ENCODE peak calls at places on chromosomes 4 and X, in nine cellular contexts. One of them, this sample, is unnamed.

GRCh38 chr4:47705326-47705981 is 132.4 kb downstream of the CORIN start:
- DNase-seq in mesenchymal stem cell: peak; percentile 22
- DNase-seq in H9: no peak
- DNase-seq in mammary epithelial cell: no peak
- DNase-seq in hepatocyte: peak; percentile 20
- DNase-seq in neuronal stem cell: no peak
- DNase-seq in GM23338: peak; percentile 53
- DNase-seq in PC-3: peak; percentile 35
- DNase-seq in mesendoderm: peak; percentile 47
- DNase-seq in this sample: peak; percentile 46

GRCh38 chr4:183284965-183285364 is 35.1 kb downstream of the CLDN22 start:
- DNase-seq in mesenchymal stem cell: peak; percentile 71
- DNase-seq in H9: no peak
- DNase-seq in mammary epithelial cell: no peak
- DNase-seq in hepatocyte: no peak
- DNase-seq in neuronal stem cell: no peak
- DNase-seq in GM23338: no peak
- DNase-seq in PC-3: peak; percentile 48
- DNase-seq in mesendoderm: no peak
- DNase-seq in this sample: no peak

GRCh38 chr4:143728171-143728570 is 27.7 kb upstream of the FREM3 start:
- DNase-seq in mesenchymal stem cell: no peak
- DNase-seq in H9: no peak
- DNase-seq in mammary epithelial cell: no peak
- DNase-seq in hepatocyte: no peak
- DNase-seq in neuronal stem cell: no peak
- DNase-seq in GM23338: no peak
- DNase-seq in PC-3: no peak
- DNase-seq in mesendoderm: no peak
- DNase-seq in this sample: no peak

GRCh38 chrX:69808375-69808774 is 192.5 kb downstream of the EDA start:
- DNase-seq in mesenchymal stem cell: no peak
- DNase-seq in H9: no peak
- DNase-seq in mammary epithelial cell: no peak
- DNase-seq in hepatocyte: no peak
- DNase-seq in neuronal stem cell: no peak
- DNase-seq in GM23338: no peak
- DNase-seq in PC-3: no peak
- DNase-seq in mesendoderm: no peak
- DNase-seq in this sample: no peak

GRCh38 chrX:83759872-83760271 is 101.1 kb upstream of the CYLC1 start:
- DNase-seq in mesenchymal stem cell: no peak
- DNase-seq in H9: no peak
- DNase-seq in mammary epithelial cell: no peak
- DNase-seq in hepatocyte: peak; percentile 8
- DNase-seq in neuronal stem cell: peak; percentile 23
- DNase-seq in GM23338: peak; percentile 27
- DNase-seq in PC-3: peak; percentile 36
- DNase-seq in mesendoderm: peak; percentile 21
- DNase-seq in this sample: peak; percentile 2

GRCh38 chrX:109952050-109952449 is 50.9 kb upstream of the TMEM164 start:
- DNase-seq in mesenchymal stem cell: no peak
- DNase-seq in H9: no peak
- DNase-seq in mammary epithelial cell: peak; percentile 34
- DNase-seq in hepatocyte: no peak
- DNase-seq in neuronal stem cell: no peak
- DNase-seq in GM23338: no peak
- DNase-seq in PC-3: peak; percentile 88
- DNase-seq in mesendoderm: peak; percentile 1
- DNase-seq in this sample: no peak

GRCh38 chr4:189784651-189785050 is 156.0 kb upstream of the FRG1 start:
- DNase-seq in mesenchymal stem cell: no peak
- DNase-seq in H9: no peak
- DNase-seq in mammary epithelial cell: no peak
- DNase-seq in hepatocyte: no peak
- DNase-seq in neuronal stem cell: no peak
- DNase-seq in GM23338: no peak
- DNase-seq in PC-3: no peak
- DNase-seq in mesendoderm: no peak
- DNase-seq in this sample: no peak

GRCh38 chr4:184265566-184266351 is 48.1 kb upstream of the ENPP6 start:
- DNase-seq in mesenchymal stem cell: peak; percentile 34
- DNase-seq in H9: no peak
- DNase-seq in mammary epithelial cell: peak; percentile 26
- DNase-seq in hepatocyte: no peak
- DNase-seq in neuronal stem cell: no peak
- DNase-seq in GM23338: no peak
- DNase-seq in PC-3: peak; percentile 49
- DNase-seq in mesendoderm: peak; percentile 76
- DNase-seq in this sample: no peak

GRCh38 chr4:186150926-186151325 is 40.4 kb upstream of the CYP4V2 start:
- DNase-seq in mesenchymal stem cell: no peak
- DNase-seq in H9: no peak
- DNase-seq in mammary epithelial cell: no peak
- DNase-seq in hepatocyte: no peak
- DNase-seq in neuronal stem cell: no peak
- DNase-seq in GM23338: no peak
- DNase-seq in PC-3: no peak
- DNase-seq in mesendoderm: no peak
- DNase-seq in this sample: no peak

GRCh38 chrX:39693298-39693697 is 404.5 kb downstream of the BCOR start:
- DNase-seq in mesenchymal stem cell: no peak
- DNase-seq in H9: no peak
- DNase-seq in mammary epithelial cell: no peak
- DNase-seq in hepatocyte: peak; percentile 62
- DNase-seq in neuronal stem cell: no peak
- DNase-seq in GM23338: peak; percentile 25
- DNase-seq in PC-3: no peak
- DNase-seq in mesendoderm: peak; percentile 70
- DNase-seq in this sample: peak; percentile 37

GRCh38 chr4:95676190-95676589 is 127.4 kb upstream of the UNC5C start:
- DNase-seq in mesenchymal stem cell: no peak
- DNase-seq in H9: no peak
- DNase-seq in mammary epithelial cell: peak; percentile 45
- DNase-seq in hepatocyte: no peak
- DNase-seq in neuronal stem cell: no peak
- DNase-seq in GM23338: no peak
- DNase-seq in PC-3: peak; percentile 18
- DNase-seq in mesendoderm: no peak
- DNase-seq in this sample: no peak

GRCh38 chr4:11471613-11472012 is 42.9 kb upstream of the HS3ST1 start:
- DNase-seq in mesenchymal stem cell: no peak
- DNase-seq in H9: no peak
- DNase-seq in mammary epithelial cell: no peak
- DNase-seq in hepatocyte: no peak
- DNase-seq in neuronal stem cell: no peak
- DNase-seq in GM23338: no peak
- DNase-seq in PC-3: no peak
- DNase-seq in mesendoderm: no peak
- DNase-seq in this sample: no peak

DNA sequence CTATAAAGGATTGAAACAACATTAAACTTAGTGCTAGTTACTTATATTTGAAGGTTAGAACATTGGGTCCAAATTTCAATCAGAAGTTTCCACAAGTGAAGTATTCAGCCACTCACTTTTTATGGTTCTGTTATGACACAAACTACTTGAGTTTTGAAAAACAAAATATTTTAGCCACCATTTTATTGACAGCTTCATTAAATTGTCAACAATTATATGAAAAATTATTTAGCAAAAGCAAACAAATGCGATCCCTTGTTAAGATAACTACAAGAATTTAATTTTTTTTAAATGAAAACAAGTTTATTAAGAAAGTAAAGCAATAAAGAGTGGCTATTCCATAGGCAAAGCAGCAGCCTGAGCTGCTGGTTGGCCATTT is 3.1 kb downstream of the CXCL2 start:
- DNase-seq in mesenchymal stem cell: peak; percentile 33
- DNase-seq in H9: no peak
- DNase-seq in mammary epithelial cell: no peak
- DNase-seq in hepatocyte: no peak
- DNase-seq in neuronal stem cell: no peak
- DNase-seq in GM23338: no peak
- DNase-seq in PC-3: no peak
- DNase-seq in mesendoderm: no peak
- DNase-seq in this sample: no peak
- H3K4me2 ChIP-seq in mesenchymal stem cell: no peak overlapping the region
- H3K4me2 ChIP-seq in H9: no peak overlapping the region
- H3K4me2 ChIP-seq in mammary epithelial cell: no peak overlapping the region
- H3K4me2 ChIP-seq in hepatocyte: no peak overlapping the region
- H3K4me2 ChIP-seq in neuronal stem cell: no peak overlapping the region
- H3K4me2 ChIP-seq in GM23338: no peak overlapping the region
- H3K4me2 ChIP-seq in PC-3: no peak overlapping the region
- H3K4me2 ChIP-seq in mesendoderm: no peak overlapping the region
- H3K4me2 ChIP-seq in this sample: no peak overlapping the region

GRCh38 chr4:137735561-137736104 is 203.3 kb upstream of the PCDH18 start:
- DNase-seq in mesenchymal stem cell: peak; percentile 6
- DNase-seq in H9: no peak
- DNase-seq in mammary epithelial cell: no peak
- DNase-seq in hepatocyte: no peak
- DNase-seq in neuronal stem cell: no peak
- DNase-seq in GM23338: no peak
- DNase-seq in PC-3: no peak
- DNase-seq in mesendoderm: no peak
- DNase-seq in this sample: no peak

GRCh38 chr4:137739391-137739790 is 207.1 kb upstream of the PCDH18 start:
- DNase-seq in mesenchymal stem cell: peak; percentile 19
- DNase-seq in H9: no peak
- DNase-seq in mammary epithelial cell: no peak
- DNase-seq in hepatocyte: no peak
- DNase-seq in neuronal stem cell: no peak
- DNase-seq in GM23338: peak; percentile 25
- DNase-seq in PC-3: no peak
- DNase-seq in mesendoderm: peak; percentile 23
- DNase-seq in this sample: no peak

GRCh38 chr4:137740192-137740591 is 207.9 kb upstream of the PCDH18 start:
- DNase-seq in mesenchymal stem cell: peak; percentile 39
- DNase-seq in H9: no peak
- DNase-seq in mammary epithelial cell: no peak
- DNase-seq in hepatocyte: no peak
- DNase-seq in neuronal stem cell: no peak
- DNase-seq in GM23338: no peak
- DNase-seq in PC-3: no peak
- DNase-seq in mesendoderm: no peak
- DNase-seq in this sample: no peak

DNA sequence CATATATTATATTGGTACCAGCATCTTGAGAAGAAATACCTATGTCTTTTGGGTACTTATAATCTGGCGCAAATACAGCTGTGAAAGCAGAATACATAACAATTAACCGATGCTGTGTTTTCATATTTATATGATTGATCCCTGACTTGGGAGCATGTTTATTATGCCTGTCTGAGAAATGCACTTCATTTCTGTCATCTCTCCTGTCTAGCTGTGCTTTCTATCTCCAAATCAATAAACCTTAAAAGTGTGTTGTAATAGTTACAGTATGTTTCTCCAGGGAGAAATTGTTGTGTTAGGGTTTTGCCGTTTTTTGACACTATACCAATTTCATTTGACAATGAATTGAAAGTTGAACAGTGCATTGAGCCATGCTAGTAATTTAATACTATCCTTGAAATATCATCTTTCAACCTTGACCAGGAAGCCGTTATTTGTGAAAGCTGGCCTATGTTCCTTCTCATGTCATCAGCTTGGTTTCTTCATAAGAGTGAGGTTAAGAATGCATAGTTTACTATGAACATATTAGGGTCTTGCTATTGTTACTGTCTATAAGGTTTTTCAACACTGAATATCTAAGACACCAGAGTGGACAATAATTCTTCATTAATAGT is 206.2 kb upstream of the PCDH18 start:
- DNase-seq in mesenchymal stem cell: no peak
- DNase-seq in H9: no peak
- DNase-seq in mammary epithelial cell: no peak
- DNase-seq in hepatocyte: no peak
- DNase-seq in neuronal stem cell: no peak
- DNase-seq in GM23338: no peak
- DNase-seq in PC-3: no peak
- DNase-seq in mesendoderm: no peak
- DNase-seq in this sample: no peak
- H3K4me2 ChIP-seq in mesenchymal stem cell: no peak overlapping the region
- H3K4me2 ChIP-seq in H9: no peak overlapping the region
- H3K4me2 ChIP-seq in mammary epithelial cell: no peak overlapping the region
- H3K4me2 ChIP-seq in hepatocyte: no peak overlapping the region
- H3K4me2 ChIP-seq in neuronal stem cell: no peak overlapping the region
- H3K4me2 ChIP-seq in GM23338: no peak overlapping the region
- H3K4me2 ChIP-seq in PC-3: no peak overlapping the region
- H3K4me2 ChIP-seq in mesendoderm: no peak overlapping the region
- H3K4me2 ChIP-seq in this sample: no peak overlapping the region

GRCh38 chrX:148905376-148905775 is 405.0 kb downstream of the AFF2 start:
- DNase-seq in mesenchymal stem cell: no peak
- DNase-seq in H9: peak; percentile 25
- DNase-seq in mammary epithelial cell: no peak
- DNase-seq in hepatocyte: no peak
- DNase-seq in neuronal stem cell: peak; percentile 30
- DNase-seq in GM23338: no peak
- DNase-seq in PC-3: no peak
- DNase-seq in mesendoderm: peak; percentile 42
- DNase-seq in this sample: no peak
- H3K4me2 ChIP-seq in mesenchymal stem cell: no peak overlapping the region
- H3K4me2 ChIP-seq in H9: no peak overlapping the region
- H3K4me2 ChIP-seq in mammary epithelial cell: no peak overlapping the region
- H3K4me2 ChIP-seq in hepatocyte: no peak overlapping the region
- H3K4me2 ChIP-seq in neuronal stem cell: no peak overlapping the region
- H3K4me2 ChIP-seq in GM23338: no peak overlapping the region
- H3K4me2 ChIP-seq in PC-3: no peak overlapping the region
- H3K4me2 ChIP-seq in mesendoderm: no peak overlapping the region
- H3K4me2 ChIP-seq in this sample: no peak overlapping the region

GRCh38 chrX:53093177-53093655 is 726 bp upstream of the KANTR start:
- DNase-seq in mesenchymal stem cell: peak; percentile 85
- DNase-seq in H9: peak; percentile 85
- DNase-seq in mammary epithelial cell: peak; percentile 59
- DNase-seq in hepatocyte: peak; percentile 87
- DNase-seq in neuronal stem cell: no peak
- DNase-seq in GM23338: peak; percentile 83
- DNase-seq in PC-3: peak; percentile 85
- DNase-seq in mesendoderm: peak; percentile 87
- DNase-seq in this sample: peak; percentile 78

GRCh38 chrX:53093748-53094583 is at the start of gene KANTR:
- DNase-seq in mesenchymal stem cell: peak; percentile 98
- DNase-seq in H9: peak; percentile 93
- DNase-seq in mammary epithelial cell: peak; percentile 92
- DNase-seq in hepatocyte: peak; percentile 94
- DNase-seq in neuronal stem cell: peak; percentile 91
- DNase-seq in GM23338: peak; percentile 96
- DNase-seq in PC-3: peak; percentile 97
- DNase-seq in mesendoderm: peak; percentile 98
- DNase-seq in this sample: peak; percentile 89

GRCh38 chrX:53094584-53094908 is 604 bp downstream of the KANTR start:
- DNase-seq in mesenchymal stem cell: no peak
- DNase-seq in H9: no peak
- DNase-seq in mammary epithelial cell: no peak
- DNase-seq in hepatocyte: no peak
- DNase-seq in neuronal stem cell: no peak
- DNase-seq in GM23338: no peak
- DNase-seq in PC-3: no peak
- DNase-seq in mesendoderm: no peak
- DNase-seq in this sample: no peak

GRCh38 chrX:53091354-53091753 is 2.6 kb upstream of the KANTR start:
- DNase-seq in mesenchymal stem cell: no peak
- DNase-seq in H9: no peak
- DNase-seq in mammary epithelial cell: no peak
- DNase-seq in hepatocyte: no peak
- DNase-seq in neuronal stem cell: no peak
- DNase-seq in GM23338: no peak
- DNase-seq in PC-3: no peak
- DNase-seq in mesendoderm: no peak
- DNase-seq in this sample: no peak

GRCh38 chrX:53095796-53096195 is 1.9 kb downstream of the KANTR start:
- DNase-seq in mesenchymal stem cell: no peak
- DNase-seq in H9: no peak
- DNase-seq in mammary epithelial cell: no peak
- DNase-seq in hepatocyte: no peak
- DNase-seq in neuronal stem cell: no peak
- DNase-seq in GM23338: no peak
- DNase-seq in PC-3: no peak
- DNase-seq in mesendoderm: no peak
- DNase-seq in this sample: no peak
- H3K4me2 ChIP-seq in mesenchymal stem cell: no peak overlapping the region
- H3K4me2 ChIP-seq in H9: no peak overlapping the region
- H3K4me2 ChIP-seq in mammary epithelial cell: no peak overlapping the region
- H3K4me2 ChIP-seq in hepatocyte: no peak overlapping the region
- H3K4me2 ChIP-seq in neuronal stem cell: no peak overlapping the region
- H3K4me2 ChIP-seq in GM23338: no peak overlapping the region
- H3K4me2 ChIP-seq in PC-3: no peak overlapping the region
- H3K4me2 ChIP-seq in mesendoderm: no peak overlapping the region
- H3K4me2 ChIP-seq in this sample: no peak overlapping the region

This sample was measured in SK-N-SH.